ENCODE peak calls at places on chromosome 13, in ten cellular contexts. U is lung; I is NCI-H526 treated with DMSO at 0.1 percent for 48 hours; K is left cardiac atrium; H is mucosa of descending colon; P is epithelial cell of esophagus; E is activated T-cell treated with anti-CD3 and anti-CD28 coated beads for 48 hours; L is cardiac septum; R is body of pancreas; M is Jurkat, Clone E6-1. N is an unnamed sample.

GRCh38 chr13:70585109-70585508 is 476.9 kb upstream of the KLHL1 start:
- DNase-seq in U (no peak), I (no peak), K (no peak), H (no peak), P (no peak), E (no peak), L (no peak), R (no peak), M (no peak), N (no peak)

GRCh38 chr13:100214886-100215285 is 126.0 kb downstream of the PCCA start:
- DNase-seq in U (no peak), I (no peak), K (no peak), H (no peak), P (peak; percentile 81), E (no peak), L (no peak), R (no peak), M (no peak), N (no peak)

GRCh38 chr13:30196025-30196424 is 111.3 kb downstream of the KATNAL1 start:
- DNase-seq in U (no peak), I (no peak), K (no peak), H (no peak), P (no peak), E (no peak), L (no peak), R (peak; percentile 37), M (no peak), N (no peak)

GRCh38 chr13:34201050-34201913 is 383.3 kb downstream of the RFC3 start:
- DNase-seq in U (no peak), I (no peak), K (no peak), H (no peak), P (peak; percentile 17), E (no peak), L (no peak), R (no peak), M (no peak), N (no peak)

GRCh38 chr13:105914637-105915036 is 620.8 kb downstream of the EFNB2 start:
- DNase-seq in U (no peak), I (no peak), K (no peak), H (no peak), P (no peak), E (no peak), L (no peak), R (no peak), M (no peak), N (no peak)

GRCh38 chr13:101611491-101612475 is 159.3 kb downstream of the ITGBL1 start:
- DNase-seq in U (no peak), I (no peak), K (no peak), H (no peak), P (no peak), E (no peak), L (no peak), R (no peak), M (no peak), N (no peak)

GRCh38 chr13:20482818-20483217 is 42.8 kb downstream of the CRYL1 start:
- DNase-seq in U (no peak), I (no peak), K (no peak), H (no peak), P (no peak), E (no peak), L (no peak), R (no peak), M (no peak), N (no peak)

GRCh38 chr13:99692854-99693253 is 191.6 kb downstream of the TM9SF2 start:
- DNase-seq in U (no peak), I (no peak), K (no peak), H (no peak), P (no peak), E (no peak), L (no peak), R (no peak), M (no peak), N (no peak)

GRCh38 chr13:110317093-110317492 is 10.0 kb downstream of the COL4A2 start:
- DNase-seq in U (no peak), I (no peak), K (no peak), H (no peak), P (no peak), E (no peak), L (no peak), R (no peak), M (no peak), N (no peak)

GRCh38 chr13:79457948-79458347 is 23.0 kb upstream of the NDFIP2 start:
- DNase-seq in U (no peak), I (peak; percentile 26), K (no peak), H (no peak), P (peak; percentile 88), E (no peak), L (no peak), R (no peak), M (no peak), N (no peak)

GRCh38 chr13:33251131-33251629 is 34.4 kb downstream of the STARD13 start:
- DNase-seq in U (no peak), I (no peak), K (peak; percentile 35), H (no peak), P (peak; percentile 89), E (no peak), L (no peak), R (no peak), M (no peak), N (no peak)

GRCh38 chr13:50309200-50309848 is 294.1 kb downstream of the KCNRG start:
- DNase-seq in U (no peak), I (no peak), K (no peak), H (no peak), P (no peak), E (no peak), L (no peak), R (no peak), M (no peak), N (no peak)

GRCh38 chr13:24097064-24097463 is 63.5 kb upstream of the SPATA13 start:
- DNase-seq in U (no peak), I (no peak), K (no peak), H (no peak), P (peak; percentile 57), E (peak; percentile 47), L (no peak), R (no peak), M (no peak), N (peak; percentile 57)

GRCh38 chr13:33872005-33872351 is 54.0 kb downstream of the RFC3 start:
- DNase-seq in U (no peak), I (no peak), K (no peak), H (no peak), P (no peak), E (no peak), L (no peak), R (peak; percentile 56), M (no peak), N (no peak)

GRCh38 chr13:112575680-112576079 is 12.3 kb downstream of the TUBGCP3 start:
- DNase-seq in U (no peak), I (no peak), K (no peak), H (no peak), P (no peak), E (no peak), L (no peak), R (peak; percentile 23), M (no peak), N (no peak)

N was measured in DND-41.